ENCODE peak calls at places on chromosomes 7 and 10, in nine cellular contexts. One of them, this sample, is unnamed.

GRCh38 chr7:69749358-69749757 is 151.1 kb downstream of the AUTS2 start:
- DNase-seq in posterior vena cava: no peak
- DNase-seq in germinal center: no peak
- DNase-seq in Calu3: no peak
- DNase-seq in NCI-H774: no peak
- DNase-seq in activated T-helper 9 cell treated with anti-CD3 and anti-CD28 coated beads, Interleukin-2, amount 50 U/mL, for 16 hours: no peak
- DNase-seq in left cardiac atrium: no peak
- DNase-seq in Ammon's horn: no peak
- DNase-seq in activated CD8-positive, alpha-beta T cell treated with anti-CD3 and anti-CD28 coated beads for 36 hours: no peak
- DNase-seq in this sample: no peak

GRCh38 chr7:136133491-136133990 is 156.4 kb upstream of the MTPN start:
- DNase-seq in posterior vena cava: no peak
- DNase-seq in germinal center: no peak
- DNase-seq in Calu3: no peak
- DNase-seq in NCI-H774: no peak
- DNase-seq in activated T-helper 9 cell treated with anti-CD3 and anti-CD28 coated beads, Interleukin-2, amount 50 U/mL, for 16 hours: no peak
- DNase-seq in left cardiac atrium: no peak
- DNase-seq in Ammon's horn: no peak
- DNase-seq in activated CD8-positive, alpha-beta T cell treated with anti-CD3 and anti-CD28 coated beads for 36 hours: no peak
- DNase-seq in this sample: no peak

GRCh38 chr10:80986596-80986995 is 448.9 kb downstream of the SH2D4B start:
- DNase-seq in posterior vena cava: no peak
- DNase-seq in germinal center: no peak
- DNase-seq in Calu3: no peak
- DNase-seq in NCI-H774: no peak
- DNase-seq in activated T-helper 9 cell treated with anti-CD3 and anti-CD28 coated beads, Interleukin-2, amount 50 U/mL, for 16 hours: no peak
- DNase-seq in left cardiac atrium: no peak
- DNase-seq in Ammon's horn: no peak
- DNase-seq in activated CD8-positive, alpha-beta T cell treated with anti-CD3 and anti-CD28 coated beads for 36 hours: no peak
- DNase-seq in this sample: no peak

GRCh38 chr10:1006573-1006972 is 18.3 kb downstream of the GTPBP4 start:
- DNase-seq in posterior vena cava: no peak
- DNase-seq in germinal center: no peak
- DNase-seq in Calu3: no peak
- DNase-seq in NCI-H774: no peak
- DNase-seq in activated T-helper 9 cell treated with anti-CD3 and anti-CD28 coated beads, Interleukin-2, amount 50 U/mL, for 16 hours: no peak
- DNase-seq in left cardiac atrium: no peak
- DNase-seq in Ammon's horn: no peak
- DNase-seq in activated CD8-positive, alpha-beta T cell treated with anti-CD3 and anti-CD28 coated beads for 36 hours: no peak
- DNase-seq in this sample: no peak

GRCh38 chr7:2242541-2243482 is 786 bp downstream of the NUDT1 start:
- DNase-seq in posterior vena cava: no peak
- DNase-seq in germinal center: peak; percentile 44
- DNase-seq in Calu3: peak; percentile 53
- DNase-seq in NCI-H774: no peak
- DNase-seq in activated T-helper 9 cell treated with anti-CD3 and anti-CD28 coated beads, Interleukin-2, amount 50 U/mL, for 16 hours: no peak
- DNase-seq in left cardiac atrium: no peak
- DNase-seq in Ammon's horn: no peak
- DNase-seq in activated CD8-positive, alpha-beta T cell treated with anti-CD3 and anti-CD28 coated beads for 36 hours: peak; percentile 50
- DNase-seq in this sample: peak; percentile 28

GRCh38 chr7:155276800-155277375 is 20.8 kb upstream of the INSIG1 start:
- DNase-seq in posterior vena cava: peak; percentile 41
- DNase-seq in germinal center: no peak
- DNase-seq in Calu3: no peak
- DNase-seq in NCI-H774: no peak
- DNase-seq in activated T-helper 9 cell treated with anti-CD3 and anti-CD28 coated beads, Interleukin-2, amount 50 U/mL, for 16 hours: no peak
- DNase-seq in left cardiac atrium: no peak
- DNase-seq in Ammon's horn: no peak
- DNase-seq in activated CD8-positive, alpha-beta T cell treated with anti-CD3 and anti-CD28 coated beads for 36 hours: no peak
- DNase-seq in this sample: no peak

GRCh38 chr7:100583132-100584045 is 2.5 kb downstream of the LRCH4 start:
- DNase-seq in posterior vena cava: peak; percentile 92
- DNase-seq in germinal center: peak; percentile 70
- DNase-seq in Calu3: no peak
- DNase-seq in NCI-H774: no peak
- DNase-seq in activated T-helper 9 cell treated with anti-CD3 and anti-CD28 coated beads, Interleukin-2, amount 50 U/mL, for 16 hours: peak; percentile 43
- DNase-seq in left cardiac atrium: peak; percentile 66
- DNase-seq in Ammon's horn: peak; percentile 81
- DNase-seq in activated CD8-positive, alpha-beta T cell treated with anti-CD3 and anti-CD28 coated beads for 36 hours: peak; percentile 92
- DNase-seq in this sample: no peak

GRCh38 chr7:85001493-85002345 is 185.1 kb downstream of the SEMA3D start:
- DNase-seq in posterior vena cava: no peak
- DNase-seq in germinal center: no peak
- DNase-seq in Calu3: no peak
- DNase-seq in NCI-H774: no peak
- DNase-seq in activated T-helper 9 cell treated with anti-CD3 and anti-CD28 coated beads, Interleukin-2, amount 50 U/mL, for 16 hours: no peak
- DNase-seq in left cardiac atrium: no peak
- DNase-seq in Ammon's horn: no peak
- DNase-seq in activated CD8-positive, alpha-beta T cell treated with anti-CD3 and anti-CD28 coated beads for 36 hours: no peak
- DNase-seq in this sample: no peak

GRCh38 chr7:112416127-112416526 is 34.1 kb upstream of the IFRD1 start:
- DNase-seq in posterior vena cava: no peak
- DNase-seq in germinal center: no peak
- DNase-seq in Calu3: no peak
- DNase-seq in NCI-H774: no peak
- DNase-seq in activated T-helper 9 cell treated with anti-CD3 and anti-CD28 coated beads, Interleukin-2, amount 50 U/mL, for 16 hours: no peak
- DNase-seq in left cardiac atrium: no peak
- DNase-seq in Ammon's horn: no peak
- DNase-seq in activated CD8-positive, alpha-beta T cell treated with anti-CD3 and anti-CD28 coated beads for 36 hours: no peak
- DNase-seq in this sample: peak; percentile 13

GRCh38 chr7:24697416-24697815 is 59.8 kb downstream of the GSDME start:
- DNase-seq in posterior vena cava: no peak
- DNase-seq in germinal center: no peak
- DNase-seq in Calu3: no peak
- DNase-seq in NCI-H774: no peak
- DNase-seq in activated T-helper 9 cell treated with anti-CD3 and anti-CD28 coated beads, Interleukin-2, amount 50 U/mL, for 16 hours: no peak
- DNase-seq in left cardiac atrium: no peak
- DNase-seq in Ammon's horn: no peak
- DNase-seq in activated CD8-positive, alpha-beta T cell treated with anti-CD3 and anti-CD28 coated beads for 36 hours: no peak
- DNase-seq in this sample: no peak

GRCh38 chr10:37563715-37564108 is 293.7 kb downstream of the ZNF248 start:
- DNase-seq in posterior vena cava: no peak
- DNase-seq in germinal center: no peak
- DNase-seq in Calu3: no peak
- DNase-seq in NCI-H774: no peak
- DNase-seq in activated T-helper 9 cell treated with anti-CD3 and anti-CD28 coated beads, Interleukin-2, amount 50 U/mL, for 16 hours: no peak
- DNase-seq in left cardiac atrium: no peak
- DNase-seq in Ammon's horn: no peak
- DNase-seq in activated CD8-positive, alpha-beta T cell treated with anti-CD3 and anti-CD28 coated beads for 36 hours: no peak
- DNase-seq in this sample: no peak

GRCh38 chr7:5426226-5426475 is 2.5 kb upstream of the TNRC18 start:
- DNase-seq in posterior vena cava: no peak
- DNase-seq in germinal center: no peak
- DNase-seq in Calu3: no peak
- DNase-seq in NCI-H774: peak; percentile 41
- DNase-seq in activated T-helper 9 cell treated with anti-CD3 and anti-CD28 coated beads, Interleukin-2, amount 50 U/mL, for 16 hours: no peak
- DNase-seq in left cardiac atrium: no peak
- DNase-seq in Ammon's horn: no peak
- DNase-seq in activated CD8-positive, alpha-beta T cell treated with anti-CD3 and anti-CD28 coated beads for 36 hours: peak; percentile 9
- DNase-seq in this sample: no peak